ENCODE peak calls at places on chromosome 11, in ten cellular contexts. One of them, this sample, is unnamed. For H3K4me1, the result is how much of the 10 kb centered on the place peaks cover.

GRCh38 chr11:35484435-35484834 is 41.0 kb downstream of the PAMR1 start:
- DNase-seq in heart right ventricle: no peak
- DNase-seq in suprapubic skin: no peak
- DNase-seq in K562: no peak
- DNase-seq in hepatocyte: no peak
- DNase-seq in transverse colon: no peak
- DNase-seq in psoas muscle: no peak
- DNase-seq in spleen: no peak
- DNase-seq in CD4-positive, alpha-beta memory T cell: no peak
- DNase-seq in mesendoderm: no peak
- DNase-seq in this sample: no peak

GRCh38 chr11:65894034-65894591 is 3.6 kb downstream of the CCDC85B start:
- DNase-seq in hepatocyte: no peak
- DNase-seq in K562: no peak
- DNase-seq in CD4-positive, alpha-beta memory T cell: peak
- DNase-seq in heart right ventricle: peak
- DNase-seq in psoas muscle: no peak
- DNase-seq in suprapubic skin: peak
- DNase-seq in spleen: peak
- DNase-seq in mesendoderm: no peak
- DNase-seq in transverse colon: no peak
- DNase-seq in this sample: no peak

GRCh38 chr11:111512296-111513239 is at the start of gene BTG4:
- DNase-seq in spleen: no peak
- DNase-seq in transverse colon: peak
- DNase-seq in K562: peak
- DNase-seq in suprapubic skin: peak
- DNase-seq in CD4-positive, alpha-beta memory T cell: peak
- DNase-seq in mesendoderm: peak
- DNase-seq in hepatocyte: peak
- DNase-seq in psoas muscle: no peak
- DNase-seq in heart right ventricle: no peak
- DNase-seq in this sample: no peak

GRCh38 chr11:127564803-127565202 is 564.2 kb upstream of the KIRREL3 start:
- DNase-seq in suprapubic skin: no peak
- DNase-seq in psoas muscle: no peak
- DNase-seq in mesendoderm: peak
- DNase-seq in K562: no peak
- DNase-seq in hepatocyte: no peak
- DNase-seq in heart right ventricle: no peak
- DNase-seq in transverse colon: no peak
- DNase-seq in CD4-positive, alpha-beta memory T cell: no peak
- DNase-seq in spleen: no peak
- DNase-seq in this sample: no peak

GRCh38 chr11:18736590-18737148 is 10.7 kb upstream of the IGSF22 start:
- DNase-seq in psoas muscle: no peak
- DNase-seq in CD4-positive, alpha-beta memory T cell: no peak
- DNase-seq in heart right ventricle: no peak
- DNase-seq in hepatocyte: no peak
- DNase-seq in spleen: no peak
- DNase-seq in transverse colon: no peak
- DNase-seq in mesendoderm: peak
- DNase-seq in suprapubic skin: no peak
- DNase-seq in K562: no peak
- DNase-seq in this sample: no peak

GRCh38 chr11:133197425-133197824 is 334.9 kb downstream of the OPCML start:
- DNase-seq in heart right ventricle: no peak
- DNase-seq in spleen: no peak
- DNase-seq in transverse colon: no peak
- DNase-seq in psoas muscle: no peak
- DNase-seq in CD4-positive, alpha-beta memory T cell: no peak
- DNase-seq in K562: no peak
- DNase-seq in mesendoderm: peak
- DNase-seq in suprapubic skin: no peak
- DNase-seq in hepatocyte: no peak
- DNase-seq in this sample: no peak

GRCh38 chr11:17533341-17533740 is 10.9 kb downstream of the USH1C start:
- DNase-seq in K562: no peak
- DNase-seq in transverse colon: no peak
- DNase-seq in CD4-positive, alpha-beta memory T cell: no peak
- DNase-seq in psoas muscle: no peak
- DNase-seq in heart right ventricle: no peak
- DNase-seq in suprapubic skin: no peak
- DNase-seq in mesendoderm: no peak
- DNase-seq in hepatocyte: no peak
- DNase-seq in spleen: no peak
- DNase-seq in this sample: no peak

GRCh38 chr11:67415501-67416304 is at the start of gene CARNS1:
- DNase-seq in heart right ventricle: no peak
- DNase-seq in suprapubic skin: no peak
- DNase-seq in spleen: peak
- DNase-seq in psoas muscle: no peak
- DNase-seq in hepatocyte: peak
- DNase-seq in CD4-positive, alpha-beta memory T cell: no peak
- DNase-seq in K562: no peak
- DNase-seq in transverse colon: no peak
- DNase-seq in mesendoderm: peak
- DNase-seq in this sample: no peak

GRCh38 chr11:102147632-102148031 is 37.4 kb downstream of the YAP1 start:
- DNase-seq in spleen: no peak
- DNase-seq in suprapubic skin: no peak
- DNase-seq in K562: no peak
- DNase-seq in mesendoderm: no peak
- DNase-seq in psoas muscle: no peak
- DNase-seq in hepatocyte: no peak
- DNase-seq in CD4-positive, alpha-beta memory T cell: no peak
- DNase-seq in heart right ventricle: no peak
- DNase-seq in transverse colon: no peak
- DNase-seq in this sample: no peak

GRCh38 chr11:102143867-102144266 is 33.6 kb downstream of the YAP1 start:
- DNase-seq in spleen: no peak
- DNase-seq in CD4-positive, alpha-beta memory T cell: no peak
- DNase-seq in heart right ventricle: no peak
- DNase-seq in psoas muscle: no peak
- DNase-seq in suprapubic skin: no peak
- DNase-seq in hepatocyte: no peak
- DNase-seq in mesendoderm: no peak
- DNase-seq in K562: no peak
- DNase-seq in transverse colon: no peak
- DNase-seq in this sample: no peak

GRCh38 chr11:102147031-102147430 is 36.8 kb downstream of the YAP1 start:
- DNase-seq in heart right ventricle: no peak
- DNase-seq in spleen: no peak
- DNase-seq in psoas muscle: no peak
- DNase-seq in hepatocyte: no peak
- DNase-seq in CD4-positive, alpha-beta memory T cell: no peak
- DNase-seq in K562: no peak
- DNase-seq in suprapubic skin: no peak
- DNase-seq in transverse colon: no peak
- DNase-seq in mesendoderm: no peak
- DNase-seq in this sample: no peak

GRCh38 chr11:102142333-102142732 is 32.1 kb downstream of the YAP1 start:
- DNase-seq in spleen: no peak
- DNase-seq in mesendoderm: no peak
- DNase-seq in hepatocyte: no peak
- DNase-seq in heart right ventricle: no peak
- DNase-seq in psoas muscle: no peak
- DNase-seq in K562: no peak
- DNase-seq in transverse colon: no peak
- DNase-seq in CD4-positive, alpha-beta memory T cell: no peak
- DNase-seq in suprapubic skin: no peak
- DNase-seq in this sample: no peak

DNA sequence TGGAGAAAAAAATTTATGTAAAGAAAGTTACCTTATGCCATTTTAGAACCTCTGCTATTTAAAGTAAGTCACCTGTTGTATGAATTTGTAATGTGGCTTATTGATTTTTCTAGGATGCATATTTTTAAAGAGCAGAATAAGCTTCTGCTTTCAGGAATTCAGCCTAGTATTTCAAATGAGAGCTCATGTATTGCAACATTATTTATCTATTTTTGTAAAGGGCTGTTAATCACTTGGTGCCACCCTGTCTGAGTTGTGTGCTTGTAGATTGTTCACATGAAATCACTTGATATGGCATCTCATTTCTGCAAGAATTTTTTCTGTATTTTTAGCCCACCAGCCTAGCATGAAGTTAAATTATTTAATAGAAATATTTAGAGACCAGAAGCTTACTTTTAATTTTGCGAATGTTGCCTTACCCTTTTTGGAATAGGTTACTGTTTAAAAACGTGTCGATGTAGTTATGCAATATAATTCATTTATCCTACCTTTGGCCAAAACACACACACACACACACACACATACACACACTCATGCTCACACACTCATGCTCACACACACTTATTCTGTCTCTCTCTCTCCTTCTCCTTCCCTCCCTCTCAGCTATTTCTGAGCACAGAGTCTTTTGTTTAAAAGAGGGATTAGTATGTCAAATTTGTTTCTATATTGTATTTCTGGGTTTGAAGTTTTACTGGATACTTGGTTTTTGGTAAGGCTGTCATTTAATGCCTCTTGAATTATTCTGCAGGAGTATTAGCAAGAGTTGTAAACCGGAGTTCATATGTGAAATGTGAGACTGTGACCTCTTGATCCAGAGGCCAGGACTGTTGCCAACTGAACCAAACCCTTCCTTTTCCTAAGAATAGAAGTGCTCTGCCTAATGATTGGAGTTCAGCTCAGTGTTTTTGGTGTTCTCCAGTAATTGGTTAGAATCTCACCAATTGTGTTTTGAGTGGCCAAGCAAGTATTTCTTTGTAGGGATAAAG is 34.4 kb downstream of the YAP1 start:
- DNase-seq in hepatocyte: peak
- DNase-seq in CD4-positive, alpha-beta memory T cell: no peak
- DNase-seq in suprapubic skin: no peak
- DNase-seq in mesendoderm: no peak
- DNase-seq in transverse colon: peak
- DNase-seq in K562: no peak
- DNase-seq in psoas muscle: no peak
- DNase-seq in heart right ventricle: peak
- DNase-seq in spleen: no peak
- DNase-seq in this sample: no peak
- H3K4me1 ChIP-seq in hepatocyte: under half
- H3K4me1 ChIP-seq in CD4-positive, alpha-beta memory T cell: under half
- H3K4me1 ChIP-seq in suprapubic skin: under half
- H3K4me1 ChIP-seq in mesendoderm: under half
- H3K4me1 ChIP-seq in transverse colon: half or more
- H3K4me1 ChIP-seq in K562: under half
- H3K4me1 ChIP-seq in psoas muscle: half or more
- H3K4me1 ChIP-seq in heart right ventricle: half or more
- H3K4me1 ChIP-seq in spleen: under half
- H3K4me1 ChIP-seq in this sample: under half

GRCh38 chr11:131661137-131661536 is 290.7 kb downstream of the NTM start:
- DNase-seq in heart right ventricle: no peak
- DNase-seq in hepatocyte: no peak
- DNase-seq in transverse colon: no peak
- DNase-seq in K562: no peak
- DNase-seq in mesendoderm: no peak
- DNase-seq in spleen: no peak
- DNase-seq in CD4-positive, alpha-beta memory T cell: no peak
- DNase-seq in psoas muscle: no peak
- DNase-seq in suprapubic skin: no peak
- DNase-seq in this sample: no peak

GRCh38 chr11:131656839-131657211 is 286.4 kb downstream of the NTM start:
- DNase-seq in K562: no peak
- DNase-seq in transverse colon: no peak
- DNase-seq in heart right ventricle: no peak
- DNase-seq in hepatocyte: no peak
- DNase-seq in psoas muscle: no peak
- DNase-seq in CD4-positive, alpha-beta memory T cell: no peak
- DNase-seq in suprapubic skin: no peak
- DNase-seq in mesendoderm: peak
- DNase-seq in spleen: no peak
- DNase-seq in this sample: no peak

GRCh38 chr11:131658414-131658813 is 288.0 kb downstream of the NTM start:
- DNase-seq in CD4-positive, alpha-beta memory T cell: no peak
- DNase-seq in hepatocyte: no peak
- DNase-seq in heart right ventricle: no peak
- DNase-seq in mesendoderm: no peak
- DNase-seq in psoas muscle: no peak
- DNase-seq in K562: no peak
- DNase-seq in transverse colon: no peak
- DNase-seq in suprapubic skin: no peak
- DNase-seq in spleen: no peak
- DNase-seq in this sample: no peak

GRCh38 chr11:131659931-131660330 is 289.5 kb downstream of the NTM start:
- DNase-seq in spleen: no peak
- DNase-seq in hepatocyte: no peak
- DNase-seq in suprapubic skin: no peak
- DNase-seq in mesendoderm: no peak
- DNase-seq in CD4-positive, alpha-beta memory T cell: no peak
- DNase-seq in K562: no peak
- DNase-seq in transverse colon: no peak
- DNase-seq in heart right ventricle: no peak
- DNase-seq in psoas muscle: no peak
- DNase-seq in this sample: no peak

DNA sequence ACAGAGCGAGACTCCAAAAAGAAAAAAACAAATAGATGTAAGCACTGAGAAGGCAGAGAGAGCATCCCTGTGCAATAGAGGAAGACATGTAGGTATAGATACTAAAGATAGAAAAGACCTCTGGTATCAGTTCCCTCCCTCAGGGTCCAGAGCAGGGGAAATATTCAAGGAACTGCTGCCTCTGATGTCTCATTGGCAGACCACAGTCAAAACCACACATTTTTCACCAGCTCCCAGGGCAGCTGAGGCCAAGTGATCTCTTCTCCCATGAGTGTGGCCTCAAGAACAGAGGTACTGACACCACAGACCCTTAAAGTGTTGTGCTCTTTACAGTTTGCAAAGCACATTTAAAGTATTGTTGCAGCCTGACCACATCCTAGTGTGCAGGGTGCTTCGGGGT is 288.5 kb downstream of the NTM start:
- DNase-seq in spleen: no peak
- DNase-seq in K562: no peak
- DNase-seq in transverse colon: no peak
- DNase-seq in CD4-positive, alpha-beta memory T cell: no peak
- DNase-seq in hepatocyte: no peak
- DNase-seq in mesendoderm: no peak
- DNase-seq in heart right ventricle: no peak
- DNase-seq in psoas muscle: no peak
- DNase-seq in suprapubic skin: no peak
- DNase-seq in this sample: no peak
- H3K4me1 ChIP-seq in spleen: under half
- H3K4me1 ChIP-seq in K562: under half
- H3K4me1 ChIP-seq in transverse colon: under half
- H3K4me1 ChIP-seq in CD4-positive, alpha-beta memory T cell: under half
- H3K4me1 ChIP-seq in hepatocyte: under half
- H3K4me1 ChIP-seq in mesendoderm: under half
- H3K4me1 ChIP-seq in heart right ventricle: under half
- H3K4me1 ChIP-seq in psoas muscle: under half
- H3K4me1 ChIP-seq in suprapubic skin: under half
- H3K4me1 ChIP-seq in this sample: under half

DNA sequence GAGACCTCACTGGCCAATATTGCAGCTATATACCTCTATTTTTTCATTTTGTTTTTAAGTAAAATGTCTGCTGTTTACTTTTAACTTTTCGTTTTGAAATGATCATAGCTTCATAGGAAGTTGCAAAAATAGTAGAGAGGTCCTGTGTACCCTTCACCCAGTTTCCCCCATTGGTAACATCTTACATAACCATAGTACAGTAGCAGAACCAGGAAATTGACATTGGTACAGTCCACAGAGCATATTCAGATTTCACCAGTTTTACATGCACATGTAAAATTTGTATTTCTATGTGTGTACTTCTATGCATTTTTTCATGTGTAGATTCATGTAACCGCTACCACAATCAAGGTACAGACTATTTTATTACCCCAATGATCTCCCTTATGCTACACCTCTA is 3.8 kb downstream of the AMOTL1 start:
- DNase-seq in transverse colon: no peak
- DNase-seq in CD4-positive, alpha-beta memory T cell: no peak
- DNase-seq in psoas muscle: no peak
- DNase-seq in spleen: no peak
- DNase-seq in suprapubic skin: no peak
- DNase-seq in K562: no peak
- DNase-seq in mesendoderm: no peak
- DNase-seq in heart right ventricle: no peak
- DNase-seq in hepatocyte: no peak
- DNase-seq in this sample: no peak
- H3K4me1 ChIP-seq in transverse colon: under half
- H3K4me1 ChIP-seq in CD4-positive, alpha-beta memory T cell: under half
- H3K4me1 ChIP-seq in psoas muscle: half or more
- H3K4me1 ChIP-seq in spleen: half or more
- H3K4me1 ChIP-seq in suprapubic skin: half or more
- H3K4me1 ChIP-seq in K562: half or more
- H3K4me1 ChIP-seq in mesendoderm: under half
- H3K4me1 ChIP-seq in heart right ventricle: under half
- H3K4me1 ChIP-seq in hepatocyte: under half
- H3K4me1 ChIP-seq in this sample: half or more

DNA sequence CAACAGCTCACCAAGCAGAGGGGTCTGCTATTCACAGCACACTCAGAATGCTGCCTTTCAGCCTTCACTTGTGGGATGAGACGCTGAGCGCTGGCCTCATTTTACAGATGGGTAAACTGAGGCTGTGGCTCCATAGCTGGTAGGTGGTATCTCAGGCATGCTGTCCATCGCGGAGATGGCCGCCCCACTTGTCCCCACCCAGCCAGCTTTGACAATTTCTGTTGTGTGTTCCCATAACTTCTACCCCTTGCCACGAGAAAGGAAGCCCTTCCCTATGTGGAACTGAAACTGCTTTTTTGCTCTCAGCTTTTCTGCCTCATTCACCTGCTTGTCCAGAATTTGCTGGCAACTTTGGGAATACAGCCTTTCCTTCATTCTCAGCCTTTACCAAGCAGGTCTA is 36.1 kb upstream of the NNMT start:
- DNase-seq in CD4-positive, alpha-beta memory T cell: no peak
- DNase-seq in suprapubic skin: no peak
- DNase-seq in heart right ventricle: no peak
- DNase-seq in hepatocyte: no peak
- DNase-seq in psoas muscle: peak
- DNase-seq in mesendoderm: no peak
- DNase-seq in spleen: no peak
- DNase-seq in transverse colon: no peak
- DNase-seq in K562: no peak
- DNase-seq in this sample: peak
- H3K4me1 ChIP-seq in CD4-positive, alpha-beta memory T cell: under half
- H3K4me1 ChIP-seq in suprapubic skin: under half
- H3K4me1 ChIP-seq in heart right ventricle: half or more
- H3K4me1 ChIP-seq in hepatocyte: under half
- H3K4me1 ChIP-seq in psoas muscle: half or more
- H3K4me1 ChIP-seq in mesendoderm: under half
- H3K4me1 ChIP-seq in spleen: half or more
- H3K4me1 ChIP-seq in transverse colon: under half
- H3K4me1 ChIP-seq in K562: under half
- H3K4me1 ChIP-seq in this sample: under half

This sample was measured in upper lobe of right lung.